ENCODE peak calls at places on chromosome 17, in six cellular contexts. One of them, this sample, is unnamed. For H3K9me2, the result is how much of the 10 kb centered on the place peaks cover.

GRCh38 chr17:13410874-13411273 is 190.9 kb downstream of the HS3ST3A1 start:
- DNase-seq in PC-3: peak
- DNase-seq in SK-N-SH: no peak
- DNase-seq in Karpas-422: no peak
- DNase-seq in HCT116: no peak
- DNase-seq in GM23248: peak
- DNase-seq in this sample: no peak

GRCh38 chr17:77410470-77410869 is 269.7 kb downstream of the SEC14L1 start:
- DNase-seq in HCT116: no peak
- DNase-seq in PC-3: peak
- DNase-seq in Karpas-422: no peak
- DNase-seq in SK-N-SH: no peak
- DNase-seq in GM23248: peak
- DNase-seq in this sample: no peak

GRCh38 chr17:6047966-6048365 is 22.2 kb upstream of the WSCD1 start:
- DNase-seq in SK-N-SH: no peak
- DNase-seq in HCT116: no peak
- DNase-seq in PC-3: no peak
- DNase-seq in Karpas-422: no peak
- DNase-seq in GM23248: no peak
- DNase-seq in this sample: no peak

GRCh38 chr17:68460096-68460495 is 2.8 kb upstream of the WIPI1 start:
- DNase-seq in PC-3: no peak
- DNase-seq in Karpas-422: no peak
- DNase-seq in HCT116: no peak
- DNase-seq in SK-N-SH: no peak
- DNase-seq in GM23248: no peak
- DNase-seq in this sample: no peak

GRCh38 chr17:28499684-28500357 is 6.3 kb upstream of the FOXN1 start:
- DNase-seq in SK-N-SH: no peak
- DNase-seq in Karpas-422: no peak
- DNase-seq in HCT116: no peak
- DNase-seq in PC-3: no peak
- DNase-seq in GM23248: no peak
- DNase-seq in this sample: no peak

GRCh38 chr17:59666235-59666634 is 41.0 kb downstream of the PTRH2 start:
- DNase-seq in SK-N-SH: no peak
- DNase-seq in GM23248: peak
- DNase-seq in HCT116: no peak
- DNase-seq in Karpas-422: no peak
- DNase-seq in PC-3: peak
- DNase-seq in this sample: no peak

GRCh38 chr17:12665263-12666210 is at the start of gene MYOCD:
- DNase-seq in Karpas-422: no peak
- DNase-seq in PC-3: no peak
- DNase-seq in GM23248: peak
- DNase-seq in SK-N-SH: peak
- DNase-seq in HCT116: no peak
- DNase-seq in this sample: peak

GRCh38 chr17:7577327-7578199 is 1.9 kb upstream of the CD68 start:
- DNase-seq in SK-N-SH: no peak
- DNase-seq in Karpas-422: no peak
- DNase-seq in PC-3: no peak
- DNase-seq in GM23248: no peak
- DNase-seq in HCT116: no peak
- DNase-seq in this sample: no peak

GRCh38 chr17:57566724-57567123 is 178.4 kb downstream of the CCDC182 start:
- DNase-seq in Karpas-422: no peak
- DNase-seq in HCT116: no peak
- DNase-seq in PC-3: no peak
- DNase-seq in SK-N-SH: no peak
- DNase-seq in GM23248: no peak
- DNase-seq in this sample: no peak

GRCh38 chr17:37025241-37025640 is 76.5 kb downstream of the AATF start:
- DNase-seq in SK-N-SH: no peak
- DNase-seq in PC-3: no peak
- DNase-seq in GM23248: no peak
- DNase-seq in Karpas-422: no peak
- DNase-seq in HCT116: no peak
- DNase-seq in this sample: peak

GRCh38 chr17:13306310-13306962 is 288.6 kb upstream of the ELAC2 start:
- DNase-seq in PC-3: peak
- DNase-seq in GM23248: peak
- DNase-seq in Karpas-422: peak
- DNase-seq in HCT116: peak
- DNase-seq in SK-N-SH: peak
- DNase-seq in this sample: peak

GRCh38 chr17:81202318-81202717 is 20.4 kb downstream of the CEP131 start:
- DNase-seq in PC-3: no peak
- DNase-seq in Karpas-422: no peak
- DNase-seq in SK-N-SH: no peak
- DNase-seq in HCT116: no peak
- DNase-seq in GM23248: no peak
- DNase-seq in this sample: no peak

GRCh38 chr17:83041305-83041704 is 38.1 kb upstream of the METRNL start:
- DNase-seq in GM23248: peak
- DNase-seq in HCT116: no peak
- DNase-seq in SK-N-SH: peak
- DNase-seq in Karpas-422: no peak
- DNase-seq in PC-3: no peak
- DNase-seq in this sample: no peak

GRCh38 chr17:5892897-5893656 is 177.1 kb upstream of the WSCD1 start:
- DNase-seq in HCT116: no peak
- DNase-seq in Karpas-422: no peak
- DNase-seq in PC-3: no peak
- DNase-seq in GM23248: no peak
- DNase-seq in SK-N-SH: no peak
- DNase-seq in this sample: no peak

GRCh38 chr17:66580178-66580577 is 254.7 kb upstream of the CACNG5 start:
- DNase-seq in PC-3: no peak
- DNase-seq in HCT116: no peak
- DNase-seq in Karpas-422: no peak
- DNase-seq in GM23248: no peak
- DNase-seq in SK-N-SH: no peak
- DNase-seq in this sample: peak

GRCh38 chr17:64202683-64203430 is 60.2 kb downstream of the TEX2 start:
- DNase-seq in GM23248: peak
- DNase-seq in Karpas-422: no peak
- DNase-seq in SK-N-SH: peak
- DNase-seq in PC-3: peak
- DNase-seq in HCT116: no peak
- DNase-seq in this sample: no peak

GRCh38 chr17:45276031-45276430 is 14.1 kb upstream of the SPATA32 start:
- DNase-seq in PC-3: no peak
- DNase-seq in HCT116: no peak
- DNase-seq in GM23248: no peak
- DNase-seq in SK-N-SH: no peak
- DNase-seq in Karpas-422: no peak
- DNase-seq in this sample: no peak

GRCh38 chr17:31787857-31788570 is 71.0 kb downstream of the COPRS start:
- DNase-seq in SK-N-SH: no peak
- DNase-seq in PC-3: peak
- DNase-seq in Karpas-422: no peak
- DNase-seq in GM23248: peak
- DNase-seq in HCT116: peak
- DNase-seq in this sample: no peak

GRCh38 chr17:46978489-46979022 is 497 bp downstream of the RPRML start:
- DNase-seq in Karpas-422: no peak
- DNase-seq in HCT116: no peak
- DNase-seq in SK-N-SH: peak
- DNase-seq in PC-3: peak
- DNase-seq in GM23248: peak
- DNase-seq in this sample: peak

GRCh38 chr17:68385490-68386215 is 71.6 kb downstream of the WIPI1 start:
- DNase-seq in PC-3: no peak
- DNase-seq in SK-N-SH: no peak
- DNase-seq in Karpas-422: no peak
- DNase-seq in GM23248: no peak
- DNase-seq in HCT116: no peak
- DNase-seq in this sample: no peak

GRCh38 chr17:62062313-62062712 is 2.8 kb downstream of the MED13 start:
- DNase-seq in SK-N-SH: no peak
- DNase-seq in HCT116: no peak
- DNase-seq in GM23248: peak
- DNase-seq in PC-3: peak
- DNase-seq in Karpas-422: no peak
- DNase-seq in this sample: no peak

GRCh38 chr17:33701910-33702309 is 408.8 kb upstream of the ASIC2 start:
- DNase-seq in HCT116: no peak
- DNase-seq in Karpas-422: no peak
- DNase-seq in SK-N-SH: no peak
- DNase-seq in PC-3: no peak
- DNase-seq in GM23248: no peak
- DNase-seq in this sample: no peak

GRCh38 chr17:60720763-60721531 is 43.3 kb downstream of the BCAS3 start:
- DNase-seq in HCT116: peak
- DNase-seq in GM23248: peak
- DNase-seq in PC-3: peak
- DNase-seq in Karpas-422: peak
- DNase-seq in SK-N-SH: peak
- DNase-seq in this sample: peak

GRCh38 chr17:10126554-10127493 is 71.6 kb downstream of the GAS7 start:
- DNase-seq in Karpas-422: peak
- DNase-seq in PC-3: no peak
- DNase-seq in GM23248: peak
- DNase-seq in HCT116: no peak
- DNase-seq in SK-N-SH: peak
- DNase-seq in this sample: peak

GRCh38 chr17:50055055-50055425 is 870 bp upstream of the ITGA3 start:
- DNase-seq in PC-3: peak
- DNase-seq in GM23248: peak
- DNase-seq in SK-N-SH: no peak
- DNase-seq in HCT116: peak
- DNase-seq in Karpas-422: no peak
- DNase-seq in this sample: peak

GRCh38 chr17:63497708-63498483 is 21.0 kb downstream of the ACE start:
- DNase-seq in GM23248: no peak
- DNase-seq in HCT116: peak
- DNase-seq in PC-3: peak
- DNase-seq in SK-N-SH: peak
- DNase-seq in Karpas-422: peak
- DNase-seq in this sample: peak

GRCh38 chr17:73453090-73453489 is 141.3 kb upstream of the CDC42EP4 start:
- DNase-seq in PC-3: no peak
- DNase-seq in GM23248: no peak
- DNase-seq in SK-N-SH: no peak
- DNase-seq in HCT116: no peak
- DNase-seq in Karpas-422: no peak
- DNase-seq in this sample: no peak

GRCh38 chr17:60300011-60300410 is 91.9 kb downstream of the USP32 start:
- DNase-seq in GM23248: no peak
- DNase-seq in PC-3: no peak
- DNase-seq in Karpas-422: no peak
- DNase-seq in HCT116: no peak
- DNase-seq in SK-N-SH: no peak
- DNase-seq in this sample: no peak

GRCh38 chr17:17137731-17138585 is 68.2 kb downstream of the PLD6 start:
- DNase-seq in Karpas-422: no peak
- DNase-seq in HCT116: no peak
- DNase-seq in GM23248: no peak
- DNase-seq in PC-3: no peak
- DNase-seq in SK-N-SH: no peak
- DNase-seq in this sample: no peak

GRCh38 chr17:11493947-11494346 is 104.3 kb upstream of the DNAH9 start:
- DNase-seq in SK-N-SH: no peak
- DNase-seq in PC-3: no peak
- DNase-seq in GM23248: no peak
- DNase-seq in HCT116: no peak
- DNase-seq in Karpas-422: no peak
- DNase-seq in this sample: no peak

GRCh38 chr17:2751482-2751881 is 2.0 kb upstream of the CCDC92B start:
- DNase-seq in HCT116: no peak
- DNase-seq in Karpas-422: no peak
- DNase-seq in PC-3: no peak
- DNase-seq in GM23248: no peak
- DNase-seq in SK-N-SH: no peak
- DNase-seq in this sample: peak

GRCh38 chr17:39939031-39939430 is 11.5 kb downstream of the LRRC3C start:
- DNase-seq in Karpas-422: no peak
- DNase-seq in GM23248: peak
- DNase-seq in PC-3: no peak
- DNase-seq in HCT116: no peak
- DNase-seq in SK-N-SH: no peak
- DNase-seq in this sample: no peak
- H3K9me2 ChIP-seq in Karpas-422: under half
- H3K9me2 ChIP-seq in GM23248: under half
- H3K9me2 ChIP-seq in PC-3: under half
- H3K9me2 ChIP-seq in HCT116: under half
- H3K9me2 ChIP-seq in SK-N-SH: under half
- H3K9me2 ChIP-seq in this sample: under half

DNA sequence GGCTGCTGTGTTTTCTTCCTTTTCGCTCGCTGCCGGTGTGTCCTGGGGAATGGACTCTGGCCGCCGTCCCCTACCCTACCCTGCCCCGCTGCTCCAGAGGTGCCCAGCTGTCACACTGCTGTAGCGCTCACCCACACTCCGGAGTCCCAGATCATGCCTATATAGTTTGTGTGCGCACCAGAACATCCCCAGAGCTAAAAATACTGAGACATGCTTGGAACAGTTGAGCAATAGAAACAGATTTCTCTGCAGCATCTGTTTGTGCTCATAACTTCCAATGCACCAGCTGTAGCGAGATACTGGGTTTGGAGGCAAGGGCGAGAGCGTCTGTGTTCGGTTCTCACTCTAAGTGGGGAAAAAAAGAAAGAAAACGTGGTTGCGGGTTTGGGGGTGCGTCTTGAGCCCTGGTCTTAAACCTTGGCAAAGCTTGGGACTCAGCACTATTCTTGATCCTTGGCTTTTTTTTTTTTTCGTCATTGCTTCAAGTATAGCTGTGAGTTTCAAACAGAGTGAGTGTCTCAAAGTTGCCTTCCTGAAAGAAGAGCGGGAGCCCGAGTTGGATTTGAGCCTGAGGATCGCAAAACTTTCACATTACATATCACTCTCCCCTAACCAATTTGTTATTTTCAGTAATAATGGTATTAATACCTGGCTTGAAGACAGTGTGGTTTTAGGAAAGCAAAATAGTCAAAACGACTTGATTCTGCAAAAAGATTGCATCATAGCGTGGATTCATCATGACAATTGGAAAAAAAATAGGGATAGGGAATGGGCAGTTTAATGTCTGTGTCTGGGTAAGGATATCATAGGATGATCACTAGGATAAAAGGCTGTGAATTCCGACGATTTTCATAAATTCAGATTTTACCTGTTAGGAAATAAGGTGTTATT is 620 bp downstream of the KCNJ2 start:
- DNase-seq in HCT116: no peak
- DNase-seq in GM23248: peak
- DNase-seq in Karpas-422: no peak
- DNase-seq in PC-3: no peak
- DNase-seq in SK-N-SH: no peak
- DNase-seq in this sample: peak
- H3K9me2 ChIP-seq in HCT116: under half
- H3K9me2 ChIP-seq in GM23248: under half
- H3K9me2 ChIP-seq in Karpas-422: under half
- H3K9me2 ChIP-seq in PC-3: under half
- H3K9me2 ChIP-seq in SK-N-SH: under half
- H3K9me2 ChIP-seq in this sample: under half

GRCh38 chr17:48655913-48656312 is 29.8 kb upstream of the HOXB9 start:
- DNase-seq in SK-N-SH: no peak
- DNase-seq in Karpas-422: no peak
- DNase-seq in PC-3: no peak
- DNase-seq in GM23248: no peak
- DNase-seq in HCT116: no peak
- DNase-seq in this sample: no peak
- H3K9me2 ChIP-seq in SK-N-SH: under half
- H3K9me2 ChIP-seq in Karpas-422: under half
- H3K9me2 ChIP-seq in PC-3: under half
- H3K9me2 ChIP-seq in GM23248: under half
- H3K9me2 ChIP-seq in HCT116: under half
- H3K9me2 ChIP-seq in this sample: under half

GRCh38 chr17:78653382-78653781 is 76.2 kb upstream of the DNAH17 start:
- DNase-seq in PC-3: peak
- DNase-seq in Karpas-422: no peak
- DNase-seq in GM23248: peak
- DNase-seq in SK-N-SH: peak
- DNase-seq in HCT116: no peak
- DNase-seq in this sample: no peak
- H3K9me2 ChIP-seq in PC-3: under half
- H3K9me2 ChIP-seq in Karpas-422: under half
- H3K9me2 ChIP-seq in GM23248: under half
- H3K9me2 ChIP-seq in SK-N-SH: under half
- H3K9me2 ChIP-seq in HCT116: under half
- H3K9me2 ChIP-seq in this sample: under half

This sample was measured in GM23338.